ENCODE peak calls at places on chromosome 9, in ten cellular contexts. W is stimulated activated CD4-positive, alpha-beta T cell treated with anti-CD3 and anti-CD28 coated beads, Interleukin-2, amount 100 ng/mL, for 48 hours; F is NCI-H2107; Y is small intestine; G is DMS 273 treated with DMSO at 0.1 percent for 48 hours; L is left cardiac atrium; P is HFFc6; D is naive thymus-derived CD4-positive, alpha-beta T cell; A is fibroblast of mammary gland; C is nucleus accumbens. I is an unnamed sample.

GRCh38 chr9:75918154-75918553 is 27.7 kb downstream of the PCSK5 start:
- DNase-seq in F (no peak), G (no peak), A (no peak), Y (peak; percentile 88), P (no peak), W (no peak), D (no peak), L (no peak), C (no peak), I (no peak)

GRCh38 chr9:89549031-89549644 is 51.2 kb upstream of the SEMA4D start:
- DNase-seq in F (peak; percentile 71), Y (peak; percentile 77), P (peak; percentile 28), L (peak; percentile 76), A (peak; percentile 58), W (peak; percentile 88), G (peak; percentile 15), D (peak; percentile 81), C (peak; percentile 57), I (peak; percentile 89)

GRCh38 chr9:87256973-87257372 is 240.7 kb upstream of the DAPK1 start:
- DNase-seq in Y (no peak), D (no peak), F (no peak), G (no peak), P (no peak), A (peak; percentile 64), C (no peak), W (no peak), L (no peak), I (no peak)

GRCh38 chr9:136957901-136958300 is 5.8 kb downstream of the LCN12 start:
- DNase-seq in F (no peak), G (no peak), C (no peak), L (no peak), A (no peak), W (no peak), D (no peak), Y (no peak), P (no peak), I (no peak)

GRCh38 chr9:79201641-79202040 is 370.1 kb upstream of the TLE4 start:
- DNase-seq in Y (no peak), G (no peak), D (no peak), C (no peak), P (no peak), L (no peak), W (no peak), F (no peak), A (peak; percentile 5), I (no peak)

GRCh38 chr9:100426532-100427365 is at the start of gene MSANTD3:
- DNase-seq in L (peak; percentile 62), G (peak; percentile 40), P (peak; percentile 75), W (peak; percentile 42), F (peak; percentile 59), D (peak; percentile 37), Y (peak; percentile 62), A (peak; percentile 70), C (no peak), I (peak; percentile 68)

GRCh38 chr9:70030156-70030555 is 13.5 kb upstream of the MAMDC2 start:
- DNase-seq in W (no peak), P (no peak), F (no peak), A (peak; percentile 35), C (no peak), D (no peak), Y (no peak), L (no peak), G (no peak), I (no peak)

GRCh38 chr9:122350577-122351355 is 20.1 kb upstream of the PTGS1 start:
- DNase-seq in W (peak; percentile 79), G (peak; percentile 20), L (peak; percentile 82), D (peak; percentile 66), P (peak; percentile 59), Y (peak; percentile 75), C (peak; percentile 70), F (peak; percentile 50), A (peak; percentile 63), I (peak; percentile 85)

GRCh38 chr9:757246-757881 is 84.1 kb upstream of the DMRT1 start:
- DNase-seq in P (peak; percentile 62), C (no peak), L (no peak), F (no peak), G (no peak), A (peak; percentile 72), D (no peak), W (no peak), Y (peak; percentile 49), I (peak; percentile 23)

GRCh38 chr9:132015866-132016265 is 63.8 kb downstream of the MED27 start:
- DNase-seq in Y (no peak), P (no peak), W (no peak), D (no peak), F (no peak), L (no peak), C (no peak), A (no peak), G (no peak), I (no peak)

GRCh38 chr9:18606831-18607230 is 132.9 kb downstream of the ADAMTSL1 start:
- DNase-seq in P (no peak), Y (no peak), D (no peak), F (peak; percentile 33), C (no peak), G (no peak), A (peak; percentile 37), W (no peak), L (no peak), I (no peak)

GRCh38 chr9:127319366-127320121 is 55.0 kb downstream of the GARNL3 start:
- DNase-seq in P (no peak), G (no peak), Y (no peak), C (no peak), L (no peak), A (no peak), F (no peak), W (no peak), D (no peak), I (no peak)

GRCh38 chr9:72441296-72442211 is 76.5 kb upstream of the ZFAND5 start:
- DNase-seq in L (no peak), C (no peak), D (no peak), W (no peak), Y (no peak), P (no peak), F (no peak), A (no peak), G (no peak), I (no peak)